ENCODE peak calls at places on chromosomes 13 and 19, in five cellular contexts. One of them, this sample, is unnamed.

GRCh38 chr13:31038834-31039552 is 106.5 kb downstream of the TEX26 start:
- DNase-seq in heart right ventricle: no peak
- DNase-seq in activated CD4-positive, alpha-beta memory T cell treated with anti-CD3 and anti-CD28 coated beads for 36 hours: peak; percentile 53
- DNase-seq in stimulated activated CD8-positive, alpha-beta memory T cell treated with anti-CD3 and anti-CD28 coated beads, Interleukin-4, amount 100 ng/mL, for 1 hour: no peak
- DNase-seq in activated naive CD4-positive, alpha-beta T cell treated with anti-CD3 and anti-CD28 coated beads for 36 hours: peak; percentile 44
- DNase-seq in this sample: no peak

GRCh38 chr13:95494082-95494681 is 58.3 kb upstream of the CLDN10 start:
- DNase-seq in activated naive CD4-positive, alpha-beta T cell treated with anti-CD3 and anti-CD28 coated beads for 36 hours: no peak
- DNase-seq in activated CD4-positive, alpha-beta memory T cell treated with anti-CD3 and anti-CD28 coated beads for 36 hours: no peak
- DNase-seq in stimulated activated CD8-positive, alpha-beta memory T cell treated with anti-CD3 and anti-CD28 coated beads, Interleukin-4, amount 100 ng/mL, for 1 hour: no peak
- DNase-seq in heart right ventricle: no peak
- DNase-seq in this sample: peak; percentile 51

GRCh38 chr13:31053098-31053497 is 108.6 kb downstream of the HSPH1 start:
- DNase-seq in activated naive CD4-positive, alpha-beta T cell treated with anti-CD3 and anti-CD28 coated beads for 36 hours: no peak
- DNase-seq in heart right ventricle: peak; percentile 44
- DNase-seq in stimulated activated CD8-positive, alpha-beta memory T cell treated with anti-CD3 and anti-CD28 coated beads, Interleukin-4, amount 100 ng/mL, for 1 hour: no peak
- DNase-seq in activated CD4-positive, alpha-beta memory T cell treated with anti-CD3 and anti-CD28 coated beads for 36 hours: no peak
- DNase-seq in this sample: no peak

GRCh38 chr19:16459680-16460079 is 12.1 kb downstream of the EPS15L1 start:
- DNase-seq in activated naive CD4-positive, alpha-beta T cell treated with anti-CD3 and anti-CD28 coated beads for 36 hours: no peak
- DNase-seq in heart right ventricle: no peak
- DNase-seq in activated CD4-positive, alpha-beta memory T cell treated with anti-CD3 and anti-CD28 coated beads for 36 hours: no peak
- DNase-seq in stimulated activated CD8-positive, alpha-beta memory T cell treated with anti-CD3 and anti-CD28 coated beads, Interleukin-4, amount 100 ng/mL, for 1 hour: no peak
- DNase-seq in this sample: no peak

GRCh38 chr13:40784540-40784939 is 4.9 kb upstream of the SLC25A15 start:
- DNase-seq in stimulated activated CD8-positive, alpha-beta memory T cell treated with anti-CD3 and anti-CD28 coated beads, Interleukin-4, amount 100 ng/mL, for 1 hour: no peak
- DNase-seq in heart right ventricle: no peak
- DNase-seq in activated CD4-positive, alpha-beta memory T cell treated with anti-CD3 and anti-CD28 coated beads for 36 hours: no peak
- DNase-seq in activated naive CD4-positive, alpha-beta T cell treated with anti-CD3 and anti-CD28 coated beads for 36 hours: no peak
- DNase-seq in this sample: no peak

GRCh38 chr13:33129886-33130285 is 113.7 kb downstream of the KL start:
- DNase-seq in activated naive CD4-positive, alpha-beta T cell treated with anti-CD3 and anti-CD28 coated beads for 36 hours: no peak
- DNase-seq in stimulated activated CD8-positive, alpha-beta memory T cell treated with anti-CD3 and anti-CD28 coated beads, Interleukin-4, amount 100 ng/mL, for 1 hour: no peak
- DNase-seq in heart right ventricle: no peak
- DNase-seq in activated CD4-positive, alpha-beta memory T cell treated with anti-CD3 and anti-CD28 coated beads for 36 hours: no peak
- DNase-seq in this sample: no peak

GRCh38 chr13:20124303-20124702 is 36.5 kb downstream of the GJA3 start:
- DNase-seq in activated naive CD4-positive, alpha-beta T cell treated with anti-CD3 and anti-CD28 coated beads for 36 hours: no peak
- DNase-seq in heart right ventricle: no peak
- DNase-seq in stimulated activated CD8-positive, alpha-beta memory T cell treated with anti-CD3 and anti-CD28 coated beads, Interleukin-4, amount 100 ng/mL, for 1 hour: no peak
- DNase-seq in activated CD4-positive, alpha-beta memory T cell treated with anti-CD3 and anti-CD28 coated beads for 36 hours: no peak
- DNase-seq in this sample: no peak

GRCh38 chr13:111482806-111483620 is 162.6 kb downstream of the TEX29 start:
- DNase-seq in activated CD4-positive, alpha-beta memory T cell treated with anti-CD3 and anti-CD28 coated beads for 36 hours: no peak
- DNase-seq in heart right ventricle: no peak
- DNase-seq in stimulated activated CD8-positive, alpha-beta memory T cell treated with anti-CD3 and anti-CD28 coated beads, Interleukin-4, amount 100 ng/mL, for 1 hour: no peak
- DNase-seq in activated naive CD4-positive, alpha-beta T cell treated with anti-CD3 and anti-CD28 coated beads for 36 hours: no peak
- DNase-seq in this sample: no peak

GRCh38 chr13:74316531-74316930 is 182.3 kb upstream of the KLF12 start:
- DNase-seq in activated naive CD4-positive, alpha-beta T cell treated with anti-CD3 and anti-CD28 coated beads for 36 hours: no peak
- DNase-seq in heart right ventricle: no peak
- DNase-seq in activated CD4-positive, alpha-beta memory T cell treated with anti-CD3 and anti-CD28 coated beads for 36 hours: no peak
- DNase-seq in stimulated activated CD8-positive, alpha-beta memory T cell treated with anti-CD3 and anti-CD28 coated beads, Interleukin-4, amount 100 ng/mL, for 1 hour: no peak
- DNase-seq in this sample: no peak

GRCh38 chr13:98174995-98175394 is 2.1 kb downstream of the RNF113B start:
- DNase-seq in activated CD4-positive, alpha-beta memory T cell treated with anti-CD3 and anti-CD28 coated beads for 36 hours: no peak
- DNase-seq in stimulated activated CD8-positive, alpha-beta memory T cell treated with anti-CD3 and anti-CD28 coated beads, Interleukin-4, amount 100 ng/mL, for 1 hour: no peak
- DNase-seq in activated naive CD4-positive, alpha-beta T cell treated with anti-CD3 and anti-CD28 coated beads for 36 hours: no peak
- DNase-seq in heart right ventricle: no peak
- DNase-seq in this sample: no peak

GRCh38 chr13:101449971-101450748 is 2.3 kb upstream of the ITGBL1 start:
- DNase-seq in stimulated activated CD8-positive, alpha-beta memory T cell treated with anti-CD3 and anti-CD28 coated beads, Interleukin-4, amount 100 ng/mL, for 1 hour: no peak
- DNase-seq in activated naive CD4-positive, alpha-beta T cell treated with anti-CD3 and anti-CD28 coated beads for 36 hours: no peak
- DNase-seq in heart right ventricle: no peak
- DNase-seq in activated CD4-positive, alpha-beta memory T cell treated with anti-CD3 and anti-CD28 coated beads for 36 hours: no peak
- DNase-seq in this sample: no peak

GRCh38 chr19:35790981-35791813 is 15.8 kb downstream of the ARHGAP33 start:
- DNase-seq in activated CD4-positive, alpha-beta memory T cell treated with anti-CD3 and anti-CD28 coated beads for 36 hours: peak; percentile 36
- DNase-seq in stimulated activated CD8-positive, alpha-beta memory T cell treated with anti-CD3 and anti-CD28 coated beads, Interleukin-4, amount 100 ng/mL, for 1 hour: no peak
- DNase-seq in activated naive CD4-positive, alpha-beta T cell treated with anti-CD3 and anti-CD28 coated beads for 36 hours: peak; percentile 30
- DNase-seq in heart right ventricle: no peak
- DNase-seq in this sample: no peak

GRCh38 chr19:488505-489417 is 7.5 kb upstream of the MADCAM1 start:
- DNase-seq in stimulated activated CD8-positive, alpha-beta memory T cell treated with anti-CD3 and anti-CD28 coated beads, Interleukin-4, amount 100 ng/mL, for 1 hour: peak; percentile 89
- DNase-seq in activated naive CD4-positive, alpha-beta T cell treated with anti-CD3 and anti-CD28 coated beads for 36 hours: peak; percentile 93
- DNase-seq in activated CD4-positive, alpha-beta memory T cell treated with anti-CD3 and anti-CD28 coated beads for 36 hours: peak; percentile 95
- DNase-seq in heart right ventricle: peak; percentile 98
- DNase-seq in this sample: peak; percentile 91

GRCh38 chr19:13028027-13028426 is 32.8 kb downstream of the NFIX start:
- DNase-seq in activated CD4-positive, alpha-beta memory T cell treated with anti-CD3 and anti-CD28 coated beads for 36 hours: no peak
- DNase-seq in stimulated activated CD8-positive, alpha-beta memory T cell treated with anti-CD3 and anti-CD28 coated beads, Interleukin-4, amount 100 ng/mL, for 1 hour: no peak
- DNase-seq in heart right ventricle: no peak
- DNase-seq in activated naive CD4-positive, alpha-beta T cell treated with anti-CD3 and anti-CD28 coated beads for 36 hours: no peak
- DNase-seq in this sample: no peak

GRCh38 chr13:99012539-99012938 is 34.7 kb upstream of the DOCK9 start:
- DNase-seq in activated CD4-positive, alpha-beta memory T cell treated with anti-CD3 and anti-CD28 coated beads for 36 hours: no peak
- DNase-seq in stimulated activated CD8-positive, alpha-beta memory T cell treated with anti-CD3 and anti-CD28 coated beads, Interleukin-4, amount 100 ng/mL, for 1 hour: no peak
- DNase-seq in heart right ventricle: no peak
- DNase-seq in activated naive CD4-positive, alpha-beta T cell treated with anti-CD3 and anti-CD28 coated beads for 36 hours: no peak
- DNase-seq in this sample: no peak

GRCh38 chr19:45862564-45863334 is at the start of gene SYMPK:
- DNase-seq in activated CD4-positive, alpha-beta memory T cell treated with anti-CD3 and anti-CD28 coated beads for 36 hours: peak; percentile 99
- DNase-seq in stimulated activated CD8-positive, alpha-beta memory T cell treated with anti-CD3 and anti-CD28 coated beads, Interleukin-4, amount 100 ng/mL, for 1 hour: peak; percentile 98
- DNase-seq in heart right ventricle: peak; percentile 99
- DNase-seq in activated naive CD4-positive, alpha-beta T cell treated with anti-CD3 and anti-CD28 coated beads for 36 hours: peak; percentile 99
- DNase-seq in this sample: peak; percentile 99

GRCh38 chr19:47609885-47610545 is 1.1 kb downstream of the BICRA start:
- DNase-seq in activated CD4-positive, alpha-beta memory T cell treated with anti-CD3 and anti-CD28 coated beads for 36 hours: peak; percentile 67
- DNase-seq in stimulated activated CD8-positive, alpha-beta memory T cell treated with anti-CD3 and anti-CD28 coated beads, Interleukin-4, amount 100 ng/mL, for 1 hour: peak; percentile 26
- DNase-seq in heart right ventricle: peak; percentile 55
- DNase-seq in activated naive CD4-positive, alpha-beta T cell treated with anti-CD3 and anti-CD28 coated beads for 36 hours: peak; percentile 69
- DNase-seq in this sample: no peak

GRCh38 chr13:113357529-113357928 is 6.4 kb downstream of the GRTP1 start:
- DNase-seq in activated CD4-positive, alpha-beta memory T cell treated with anti-CD3 and anti-CD28 coated beads for 36 hours: no peak
- DNase-seq in stimulated activated CD8-positive, alpha-beta memory T cell treated with anti-CD3 and anti-CD28 coated beads, Interleukin-4, amount 100 ng/mL, for 1 hour: no peak
- DNase-seq in heart right ventricle: no peak
- DNase-seq in activated naive CD4-positive, alpha-beta T cell treated with anti-CD3 and anti-CD28 coated beads for 36 hours: no peak
- DNase-seq in this sample: no peak

GRCh38 chr13:106230450-106230849 is 305.0 kb downstream of the EFNB2 start:
- DNase-seq in heart right ventricle: no peak
- DNase-seq in activated CD4-positive, alpha-beta memory T cell treated with anti-CD3 and anti-CD28 coated beads for 36 hours: no peak
- DNase-seq in activated naive CD4-positive, alpha-beta T cell treated with anti-CD3 and anti-CD28 coated beads for 36 hours: no peak
- DNase-seq in stimulated activated CD8-positive, alpha-beta memory T cell treated with anti-CD3 and anti-CD28 coated beads, Interleukin-4, amount 100 ng/mL, for 1 hour: no peak
- DNase-seq in this sample: no peak

GRCh38 chr19:610801-611505 is 21.3 kb downstream of the HCN2 start:
- DNase-seq in heart right ventricle: peak; percentile 76
- DNase-seq in activated naive CD4-positive, alpha-beta T cell treated with anti-CD3 and anti-CD28 coated beads for 36 hours: peak; percentile 73
- DNase-seq in stimulated activated CD8-positive, alpha-beta memory T cell treated with anti-CD3 and anti-CD28 coated beads, Interleukin-4, amount 100 ng/mL, for 1 hour: no peak
- DNase-seq in activated CD4-positive, alpha-beta memory T cell treated with anti-CD3 and anti-CD28 coated beads for 36 hours: peak; percentile 78
- DNase-seq in this sample: no peak

GRCh38 chr19:11722414-11722813 is 16.3 kb downstream of the ZNF823 start:
- DNase-seq in stimulated activated CD8-positive, alpha-beta memory T cell treated with anti-CD3 and anti-CD28 coated beads, Interleukin-4, amount 100 ng/mL, for 1 hour: no peak
- DNase-seq in heart right ventricle: no peak
- DNase-seq in activated CD4-positive, alpha-beta memory T cell treated with anti-CD3 and anti-CD28 coated beads for 36 hours: no peak
- DNase-seq in activated naive CD4-positive, alpha-beta T cell treated with anti-CD3 and anti-CD28 coated beads for 36 hours: no peak
- DNase-seq in this sample: no peak

GRCh38 chr19:17281391-17282304 is at the start of gene ANKLE1:
- DNase-seq in heart right ventricle: peak; percentile 29
- DNase-seq in activated CD4-positive, alpha-beta memory T cell treated with anti-CD3 and anti-CD28 coated beads for 36 hours: peak; percentile 64
- DNase-seq in stimulated activated CD8-positive, alpha-beta memory T cell treated with anti-CD3 and anti-CD28 coated beads, Interleukin-4, amount 100 ng/mL, for 1 hour: no peak
- DNase-seq in activated naive CD4-positive, alpha-beta T cell treated with anti-CD3 and anti-CD28 coated beads for 36 hours: peak; percentile 54
- DNase-seq in this sample: no peak

GRCh38 chr19:1611353-1611752 is 6.1 kb upstream of the UQCR11 start:
- DNase-seq in activated naive CD4-positive, alpha-beta T cell treated with anti-CD3 and anti-CD28 coated beads for 36 hours: no peak
- DNase-seq in activated CD4-positive, alpha-beta memory T cell treated with anti-CD3 and anti-CD28 coated beads for 36 hours: no peak
- DNase-seq in stimulated activated CD8-positive, alpha-beta memory T cell treated with anti-CD3 and anti-CD28 coated beads, Interleukin-4, amount 100 ng/mL, for 1 hour: no peak
- DNase-seq in heart right ventricle: no peak
- DNase-seq in this sample: no peak

GRCh38 chr19:49906879-49907564 is 10.3 kb upstream of the IL4I1 start:
- DNase-seq in stimulated activated CD8-positive, alpha-beta memory T cell treated with anti-CD3 and anti-CD28 coated beads, Interleukin-4, amount 100 ng/mL, for 1 hour: no peak
- DNase-seq in activated CD4-positive, alpha-beta memory T cell treated with anti-CD3 and anti-CD28 coated beads for 36 hours: no peak
- DNase-seq in activated naive CD4-positive, alpha-beta T cell treated with anti-CD3 and anti-CD28 coated beads for 36 hours: no peak
- DNase-seq in heart right ventricle: no peak
- DNase-seq in this sample: no peak

GRCh38 chr19:13085673-13086072 is 17.0 kb downstream of the LYL1 start:
- DNase-seq in heart right ventricle: no peak
- DNase-seq in activated CD4-positive, alpha-beta memory T cell treated with anti-CD3 and anti-CD28 coated beads for 36 hours: no peak
- DNase-seq in activated naive CD4-positive, alpha-beta T cell treated with anti-CD3 and anti-CD28 coated beads for 36 hours: no peak
- DNase-seq in stimulated activated CD8-positive, alpha-beta memory T cell treated with anti-CD3 and anti-CD28 coated beads, Interleukin-4, amount 100 ng/mL, for 1 hour: no peak
- DNase-seq in this sample: no peak

GRCh38 chr13:78131811-78132210 is 213.2 kb upstream of the EDNRB start:
- DNase-seq in stimulated activated CD8-positive, alpha-beta memory T cell treated with anti-CD3 and anti-CD28 coated beads, Interleukin-4, amount 100 ng/mL, for 1 hour: no peak
- DNase-seq in heart right ventricle: no peak
- DNase-seq in activated CD4-positive, alpha-beta memory T cell treated with anti-CD3 and anti-CD28 coated beads for 36 hours: no peak
- DNase-seq in activated naive CD4-positive, alpha-beta T cell treated with anti-CD3 and anti-CD28 coated beads for 36 hours: no peak
- DNase-seq in this sample: no peak

GRCh38 chr19:49212302-49212701 is 54.7 kb downstream of the TRPM4 start:
- DNase-seq in activated naive CD4-positive, alpha-beta T cell treated with anti-CD3 and anti-CD28 coated beads for 36 hours: no peak
- DNase-seq in heart right ventricle: no peak
- DNase-seq in activated CD4-positive, alpha-beta memory T cell treated with anti-CD3 and anti-CD28 coated beads for 36 hours: no peak
- DNase-seq in stimulated activated CD8-positive, alpha-beta memory T cell treated with anti-CD3 and anti-CD28 coated beads, Interleukin-4, amount 100 ng/mL, for 1 hour: no peak
- DNase-seq in this sample: no peak

GRCh38 chr13:20369886-20370361 is 137.8 kb upstream of the GJB6 start:
- DNase-seq in activated naive CD4-positive, alpha-beta T cell treated with anti-CD3 and anti-CD28 coated beads for 36 hours: no peak
- DNase-seq in activated CD4-positive, alpha-beta memory T cell treated with anti-CD3 and anti-CD28 coated beads for 36 hours: no peak
- DNase-seq in stimulated activated CD8-positive, alpha-beta memory T cell treated with anti-CD3 and anti-CD28 coated beads, Interleukin-4, amount 100 ng/mL, for 1 hour: no peak
- DNase-seq in heart right ventricle: no peak
- DNase-seq in this sample: no peak

GRCh38 chr19:31166206-31166605 is 183.0 kb downstream of the TSHZ3 start:
- DNase-seq in activated naive CD4-positive, alpha-beta T cell treated with anti-CD3 and anti-CD28 coated beads for 36 hours: no peak
- DNase-seq in activated CD4-positive, alpha-beta memory T cell treated with anti-CD3 and anti-CD28 coated beads for 36 hours: no peak
- DNase-seq in heart right ventricle: no peak
- DNase-seq in stimulated activated CD8-positive, alpha-beta memory T cell treated with anti-CD3 and anti-CD28 coated beads, Interleukin-4, amount 100 ng/mL, for 1 hour: no peak
- DNase-seq in this sample: no peak

This sample was measured in HEK293T.